ENCODE peak calls at places on chromosomes 2 and 18, in six cellular contexts. W is stimulated activated CD8-positive, alpha-beta memory T cell treated with anti-CD3 and anti-CD28 coated beads, Interleukin-15, amount 100 ng/mL, for 24 hours; R is T follicular helper cell; L is COR-L47; Y is MM.1S; E is pancreas. P is an unnamed sample.

GRCh38 chr2:84908948-84909713 is 3.7 kb downstream of the TMSB10 start:
- DNase-seq in Y (peak), R (no peak), L (no peak), W (no peak), E (no peak), P (peak)

GRCh38 chr2:136168605-136169210 is 50.8 kb upstream of the CXCR4 start:
- DNase-seq in L (no peak), Y (no peak), E (no peak), R (no peak), W (no peak), P (no peak)

GRCh38 chr2:120594856-120595685 is 140.6 kb upstream of the GLI2 start:
- DNase-seq in E (no peak), R (no peak), L (no peak), W (no peak), Y (no peak), P (no peak)

GRCh38 chr2:179263460-179264237 is 983 bp downstream of the SESTD1 start:
- DNase-seq in E (peak), L (peak), R (no peak), Y (peak), W (no peak), P (peak)

GRCh38 chr2:144099746-144100438 is 420.0 kb downstream of the ZEB2 start:
- DNase-seq in R (no peak), L (no peak), W (no peak), E (no peak), Y (no peak), P (no peak)

GRCh38 chr18:62715829-62716678 is 713 bp downstream of the PHLPP1 start:
- DNase-seq in Y (peak), L (peak), E (peak), W (no peak), R (peak), P (peak)

GRCh38 chr2:189412330-189412953 is 28.8 kb upstream of the WDR75 start:
- DNase-seq in E (no peak), L (peak), Y (peak), R (peak), W (no peak), P (peak)

GRCh38 chr2:173432049-173432754 is 77.5 kb downstream of the CDCA7 start:
- DNase-seq in R (no peak), W (no peak), E (no peak), Y (no peak), L (no peak), P (no peak)

GRCh38 chr18:56148373-56148772 is 490.0 kb downstream of the TXNL1 start:
- DNase-seq in W (no peak), R (no peak), E (no peak), L (no peak), Y (no peak), P (no peak)

GRCh38 chr2:107013884-107014283 is 127.9 kb upstream of the ST6GAL2 start:
- DNase-seq in E (no peak), L (no peak), R (no peak), W (no peak), Y (no peak), P (no peak)

GRCh38 chr2:188322569-188323531 is 31.2 kb downstream of the GULP1 start:
- DNase-seq in W (no peak), E (no peak), L (no peak), Y (no peak), R (no peak), P (no peak)

GRCh38 chr2:237464757-237465391 is 22.2 kb upstream of the MLPH start:
- DNase-seq in R (no peak), L (no peak), Y (no peak), W (no peak), E (no peak), P (no peak)

GRCh38 chr18:27713037-27713726 is 463.7 kb downstream of the CDH2 start:
- DNase-seq in W (no peak), Y (no peak), R (no peak), E (no peak), L (no peak), P (no peak)

P was measured in GM12865.